ENCODE peak calls at places on chromosomes 6 and 20, in six cellular contexts. One of them, this sample, is unnamed.

GRCh38 chr6:43089874-43090556 is 13.9 kb downstream of the PTK7 start:
- DNase-seq in HEK293T: no peak
- DNase-seq in tibial artery: no peak
- DNase-seq in SJCRH30: no peak
- DNase-seq in islet precursor cell: peak
- DNase-seq in iris pigment epithelial cell: peak
- DNase-seq in this sample: no peak

GRCh38 chr6:88157106-88157505 is 9.0 kb downstream of the CNR1 start:
- DNase-seq in HEK293T: no peak
- DNase-seq in tibial artery: no peak
- DNase-seq in SJCRH30: no peak
- DNase-seq in islet precursor cell: no peak
- DNase-seq in iris pigment epithelial cell: no peak
- DNase-seq in this sample: no peak

GRCh38 chr6:3440911-3441310 is 15.9 kb downstream of the SLC22A23 start:
- DNase-seq in HEK293T: no peak
- DNase-seq in tibial artery: no peak
- DNase-seq in SJCRH30: no peak
- DNase-seq in islet precursor cell: peak
- DNase-seq in iris pigment epithelial cell: no peak
- DNase-seq in this sample: no peak

GRCh38 chr6:150145830-150146229 is 3.0 kb downstream of the PPP1R14C start:
- DNase-seq in HEK293T: no peak
- DNase-seq in tibial artery: no peak
- DNase-seq in SJCRH30: no peak
- DNase-seq in islet precursor cell: no peak
- DNase-seq in iris pigment epithelial cell: no peak
- DNase-seq in this sample: no peak

GRCh38 chr6:41741625-41742490 is 5.3 kb downstream of the PGC start:
- DNase-seq in HEK293T: no peak
- DNase-seq in tibial artery: no peak
- DNase-seq in SJCRH30: peak
- DNase-seq in islet precursor cell: peak
- DNase-seq in iris pigment epithelial cell: no peak
- DNase-seq in this sample: no peak

GRCh38 chr6:154509421-154510143 is 903 bp downstream of the CNKSR3 start:
- DNase-seq in HEK293T: peak
- DNase-seq in tibial artery: peak
- DNase-seq in SJCRH30: peak
- DNase-seq in islet precursor cell: peak
- DNase-seq in iris pigment epithelial cell: peak
- DNase-seq in this sample: peak

GRCh38 chr6:129730477-129731165 is 20.6 kb upstream of the ARHGAP18 start:
- DNase-seq in HEK293T: no peak
- DNase-seq in tibial artery: no peak
- DNase-seq in SJCRH30: no peak
- DNase-seq in islet precursor cell: no peak
- DNase-seq in iris pigment epithelial cell: peak
- DNase-seq in this sample: no peak

GRCh38 chr20:62665153-62665754 is 23.0 kb downstream of the SLCO4A1 start:
- DNase-seq in HEK293T: no peak
- DNase-seq in tibial artery: no peak
- DNase-seq in SJCRH30: no peak
- DNase-seq in islet precursor cell: no peak
- DNase-seq in iris pigment epithelial cell: no peak
- DNase-seq in this sample: no peak

GRCh38 chr20:58892932-58893224 is 40.4 kb downstream of the GNAS start:
- DNase-seq in HEK293T: no peak
- DNase-seq in tibial artery: no peak
- DNase-seq in SJCRH30: no peak
- DNase-seq in islet precursor cell: no peak
- DNase-seq in iris pigment epithelial cell: no peak
- DNase-seq in this sample: no peak